ENCODE peak calls at places on chromosomes 13 and 19, in seven cellular contexts. Q, C, L, G, F, T and S are unnamed samples.

GRCh38 chr13:50274181-50274580 is 258.9 kb downstream of the KCNRG start:
- DNase-seq in Q (no peak), C (no peak), L (no peak), G (no peak), F (no peak), T (no peak), S (no peak)

GRCh38 chr19:44848036-44848804 is 2.1 kb downstream of the NECTIN2 start:
- DNase-seq in Q (peak), C (no peak), L (peak), G (peak), F (peak), T (peak), S (peak)

GRCh38 chr19:13935765-13936486 is 2.3 kb downstream of the PODNL1 start:
- DNase-seq in Q (peak), C (no peak), L (no peak), G (no peak), F (no peak), T (peak), S (peak)

GRCh38 chr19:38684078-38684861 is 36.8 kb downstream of the ACTN4 start:
- DNase-seq in Q (peak), C (no peak), L (peak), G (peak), F (peak), T (no peak), S (no peak)

GRCh38 chr19:588093-588742 is 1.5 kb upstream of the HCN2 start:
- DNase-seq in Q (peak), C (peak), L (peak), G (peak), F (no peak), T (peak), S (peak)

GRCh38 chr19:46955114-46955812 is 64.4 kb upstream of the NPAS1 start:
- DNase-seq in Q (peak), C (no peak), L (no peak), G (no peak), F (no peak), T (no peak), S (no peak)

GRCh38 chr19:33821871-33822270 is 25.2 kb downstream of the KCTD15 start:
- DNase-seq in Q (no peak), C (peak), L (no peak), G (no peak), F (no peak), T (no peak), S (no peak)

GRCh38 chr19:55603115-55603514 is 2.3 kb upstream of the ZNF865 start:
- DNase-seq in Q (no peak), C (no peak), L (no peak), G (no peak), F (no peak), T (no peak), S (no peak)

GRCh38 chr13:50387124-50387581 is 371.9 kb downstream of the KCNRG start:
- DNase-seq in Q (peak), C (no peak), L (peak), G (peak), F (peak), T (peak), S (peak)

GRCh38 chr19:35040826-35041547 is 534 bp upstream of the HPN start:
- DNase-seq in Q (no peak), C (no peak), L (peak), G (peak), F (peak), T (peak), S (peak)

GRCh38 chr13:30796833-30797601 is 61.7 kb downstream of the ALOX5AP start:
- DNase-seq in Q (peak), C (peak), L (no peak), G (no peak), F (no peak), T (no peak), S (no peak)

GRCh38 chr19:16807416-16808274 is 21.6 kb upstream of the SIN3B start:
- DNase-seq in Q (no peak), C (no peak), L (no peak), G (no peak), F (no peak), T (no peak), S (no peak)

GRCh38 chr19:28166025-28166424 is 1046.9 kb downstream of the UQCRFS1 start:
- DNase-seq in Q (no peak), C (no peak), L (no peak), G (no peak), F (no peak), T (no peak), S (no peak)

GRCh38 chr13:80131204-80131603 is 209.7 kb downstream of the SPRY2 start:
- DNase-seq in Q (peak), C (no peak), L (peak), G (peak), F (peak), T (peak), S (peak)

GRCh38 chr19:19049406-19049805 is 14.4 kb upstream of the SLC25A42 start:
- DNase-seq in Q (no peak), C (no peak), L (no peak), G (no peak), F (no peak), T (no peak), S (no peak)

GRCh38 chr13:26230703-26231102 is 8.6 kb upstream of the RNF6 start:
- DNase-seq in Q (no peak), C (no peak), L (no peak), G (no peak), F (no peak), T (no peak), S (no peak)

GRCh38 chr13:112374271-112374670 is 1.9 kb upstream of the SPACA7 start:
- DNase-seq in Q (no peak), C (no peak), L (no peak), G (no peak), F (no peak), T (no peak), S (no peak)

GRCh38 chr19:42255766-42256750 is 1.1 kb upstream of the ERF start:
- DNase-seq in Q (peak), C (no peak), L (peak), G (no peak), F (peak), T (peak), S (peak)

GRCh38 chr13:55244991-55245644 is 1895.6 kb upstream of the PRR20A start:
- DNase-seq in Q (no peak), C (no peak), L (no peak), G (no peak), F (no peak), T (peak), S (no peak)
- TF ChIP-seq CTCF in Q (no peak), C (peak), L (no peak), G (no peak), F (no peak), T (peak), S (peak)

GRCh38 chr13:100694722-100695644 is 20.4 kb upstream of the TMTC4 start:
- DNase-seq in Q (peak), C (no peak), L (no peak), G (peak), F (no peak), T (peak), S (peak)

DNA sequence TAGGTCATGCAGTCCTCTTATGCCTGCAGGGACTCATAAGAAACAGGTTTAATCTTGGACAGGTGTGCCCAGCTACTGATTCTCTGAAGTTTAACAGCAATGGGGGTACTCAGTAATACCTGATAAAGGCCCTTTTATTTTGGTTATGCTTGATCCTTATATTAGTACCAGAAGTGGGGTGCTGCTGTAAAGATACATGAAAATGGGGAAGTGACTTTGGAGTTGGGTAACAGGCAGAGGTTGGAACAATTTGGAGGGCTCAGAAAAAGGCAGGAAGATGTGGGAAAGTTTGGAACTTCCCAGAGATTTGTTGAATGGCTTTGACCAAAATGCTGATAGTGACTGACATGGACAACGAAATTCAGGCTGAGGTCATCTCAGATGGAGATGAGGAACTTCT is 14.6 kb upstream of the TMTC4 start:
- DNase-seq in Q (no peak), C (no peak), L (no peak), G (no peak), F (no peak), T (no peak), S (no peak)
- TF ChIP-seq CTCF in Q (no peak), C (no peak), L (no peak), G (no peak), F (no peak), T (no peak), S (no peak)

DNA sequence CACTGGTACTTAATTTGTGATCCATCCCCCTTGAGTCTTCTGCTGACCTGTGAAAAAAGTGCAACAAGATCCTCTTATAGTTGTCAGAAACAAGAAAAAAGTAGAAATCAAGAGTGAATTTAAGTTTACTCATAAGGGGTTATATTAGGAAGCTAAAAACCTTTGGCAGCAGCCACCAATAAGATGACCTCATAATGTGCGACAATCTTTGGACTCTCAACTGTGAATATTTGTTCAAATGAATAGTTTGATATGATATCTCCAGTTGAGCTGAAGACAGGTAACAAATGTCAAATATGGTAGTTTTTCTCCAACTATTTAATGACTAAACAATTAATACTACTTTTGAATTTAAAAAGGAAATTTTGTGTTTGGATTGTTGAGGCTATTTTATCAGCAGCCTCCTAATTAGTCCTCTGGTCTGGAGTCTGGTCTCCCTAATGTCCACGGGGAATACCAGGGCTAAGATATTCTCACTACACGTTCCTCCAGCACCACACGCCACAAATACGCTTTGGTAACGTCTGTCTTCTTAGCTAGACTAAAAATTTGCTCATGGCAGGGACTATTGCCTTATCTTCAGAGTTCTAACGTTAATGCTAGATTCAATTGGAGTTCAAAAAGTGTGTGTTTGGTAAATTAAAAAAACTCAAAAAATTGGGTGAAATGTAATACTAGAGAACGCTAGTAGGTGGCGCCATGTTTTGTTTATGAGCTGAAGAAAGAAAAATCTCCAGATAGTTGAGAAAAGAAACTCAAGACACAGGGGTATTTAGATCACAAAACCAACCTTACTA is 51.0 kb upstream of the PDX1 start:
- DNase-seq in Q (no peak), C (peak), L (no peak), G (no peak), F (no peak), T (peak), S (no peak)
- TF ChIP-seq CTCF in Q (peak), C (peak), L (no peak), G (peak), F (no peak), T (peak), S (peak)

DNA sequence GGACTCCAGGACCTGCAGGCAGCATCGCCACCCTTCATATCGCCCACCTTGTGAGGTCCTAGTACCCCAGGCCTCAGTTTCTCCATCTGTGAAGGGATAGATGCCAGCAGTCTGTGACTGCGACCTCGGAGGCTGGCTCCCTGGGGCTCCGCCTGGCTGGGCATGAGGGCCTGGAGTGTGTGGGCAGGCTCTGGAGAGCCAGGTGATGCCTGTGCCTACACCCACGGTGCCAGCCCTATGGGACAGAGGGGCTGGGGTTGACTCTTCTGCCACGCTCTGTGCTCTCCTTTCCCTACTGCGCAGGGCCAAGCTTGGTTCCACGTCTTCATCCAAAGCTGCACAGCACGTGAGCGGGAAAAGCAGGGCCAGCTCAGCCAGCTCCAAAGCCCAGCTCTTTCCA is 26.0 kb upstream of the NFIC start:
- DNase-seq in Q (no peak), C (no peak), L (no peak), G (no peak), F (no peak), T (no peak), S (no peak)
- TF ChIP-seq CTCF in Q (no peak), C (no peak), L (no peak), G (no peak), F (no peak), T (no peak), S (no peak)

DNA sequence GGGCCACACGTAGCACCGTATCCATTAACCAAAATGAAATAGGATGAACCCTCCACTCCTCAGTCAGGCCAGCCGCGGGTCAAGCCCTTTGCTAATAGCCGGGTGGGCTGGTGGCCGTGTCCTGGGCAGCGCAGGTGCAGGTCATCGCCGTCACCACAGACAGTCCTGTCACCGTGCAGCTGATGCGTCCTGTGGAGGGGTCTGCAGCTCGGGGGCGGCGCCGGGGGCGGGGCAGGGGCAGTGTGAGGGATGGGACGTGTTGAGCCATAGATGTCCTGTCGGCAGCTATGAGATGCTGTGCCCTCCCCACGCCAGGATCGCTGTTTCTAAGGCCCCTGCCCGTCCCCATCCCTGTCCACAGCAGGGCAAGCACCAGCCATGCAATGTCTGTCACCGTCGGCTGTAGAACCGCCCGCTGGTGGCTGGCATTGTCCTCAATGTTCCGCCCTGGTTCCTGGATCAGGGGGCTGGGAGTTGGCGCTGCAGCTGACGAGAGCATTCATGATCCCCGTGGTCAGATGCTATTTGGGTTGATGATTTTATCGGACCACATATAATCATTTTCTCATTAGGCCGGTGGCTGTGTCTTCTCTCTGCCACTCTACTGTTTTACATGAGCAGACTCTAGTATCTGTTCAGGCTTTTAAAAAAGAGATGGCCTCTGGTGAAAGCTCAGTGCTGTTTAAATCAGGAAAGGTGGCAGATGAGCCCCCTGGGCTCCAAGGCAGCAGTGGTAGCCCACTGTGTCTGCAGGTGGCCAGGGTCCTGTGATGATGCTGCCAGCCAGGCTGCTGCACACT is 126.1 kb downstream of the KDM4B start:
- DNase-seq in Q (no peak), C (no peak), L (no peak), G (no peak), F (no peak), T (no peak), S (no peak)
- TF ChIP-seq CTCF in Q (no peak), C (no peak), L (no peak), G (no peak), F (no peak), T (no peak), S (no peak)